ENCODE peak calls at places on chromosomes 5 and 9, in seven cellular contexts. One of them, this sample, is unnamed.

GRCh38 chr9:90842378-90842777 is 40.8 kb downstream of the SYK start:
- DNase-seq in brain microvascular endothelial cell: no peak
- DNase-seq in fibroblast of the aortic adventitia: no peak
- DNase-seq in neural progenitor cell: no peak
- DNase-seq in SK-N-SH: no peak
- DNase-seq in mucosa of descending colon: no peak
- DNase-seq in upper lobe of right lung: no peak
- DNase-seq in this sample: no peak

GRCh38 chr9:77131411-77131810 is 45.9 kb upstream of the VPS13A start:
- DNase-seq in brain microvascular endothelial cell: no peak
- DNase-seq in fibroblast of the aortic adventitia: no peak
- DNase-seq in neural progenitor cell: no peak
- DNase-seq in SK-N-SH: no peak
- DNase-seq in mucosa of descending colon: no peak
- DNase-seq in upper lobe of right lung: no peak
- DNase-seq in this sample: no peak

GRCh38 chr5:24365406-24365805 is 279.4 kb downstream of the CDH10 start:
- DNase-seq in brain microvascular endothelial cell: no peak
- DNase-seq in fibroblast of the aortic adventitia: no peak
- DNase-seq in neural progenitor cell: no peak
- DNase-seq in SK-N-SH: no peak
- DNase-seq in mucosa of descending colon: no peak
- DNase-seq in upper lobe of right lung: no peak
- DNase-seq in this sample: no peak

GRCh38 chr5:75993638-75994037 is 89.5 kb upstream of the SV2C start:
- DNase-seq in brain microvascular endothelial cell: no peak
- DNase-seq in fibroblast of the aortic adventitia: no peak
- DNase-seq in neural progenitor cell: no peak
- DNase-seq in SK-N-SH: no peak
- DNase-seq in mucosa of descending colon: no peak
- DNase-seq in upper lobe of right lung: no peak
- DNase-seq in this sample: no peak

GRCh38 chr5:39100851-39101396 is 26.7 kb upstream of the RICTOR start:
- DNase-seq in brain microvascular endothelial cell: peak; percentile 89
- DNase-seq in fibroblast of the aortic adventitia: peak; percentile 91
- DNase-seq in neural progenitor cell: no peak
- DNase-seq in SK-N-SH: no peak
- DNase-seq in mucosa of descending colon: no peak
- DNase-seq in upper lobe of right lung: no peak
- DNase-seq in this sample: no peak

GRCh38 chr9:88680505-88681160 is 145.7 kb downstream of the NXNL2 start:
- DNase-seq in brain microvascular endothelial cell: no peak
- DNase-seq in fibroblast of the aortic adventitia: peak; percentile 52
- DNase-seq in neural progenitor cell: no peak
- DNase-seq in SK-N-SH: no peak
- DNase-seq in mucosa of descending colon: no peak
- DNase-seq in upper lobe of right lung: no peak
- DNase-seq in this sample: no peak

GRCh38 chr5:139138790-139139189 is 59.4 kb downstream of the SIL1 start:
- DNase-seq in brain microvascular endothelial cell: peak; percentile 32
- DNase-seq in fibroblast of the aortic adventitia: peak; percentile 39
- DNase-seq in neural progenitor cell: peak; percentile 39
- DNase-seq in SK-N-SH: no peak
- DNase-seq in mucosa of descending colon: no peak
- DNase-seq in upper lobe of right lung: peak; percentile 71
- DNase-seq in this sample: peak; percentile 33

GRCh38 chr5:177367981-177368960 is 10.5 kb downstream of the RGS14 start:
- DNase-seq in brain microvascular endothelial cell: no peak
- DNase-seq in fibroblast of the aortic adventitia: no peak
- DNase-seq in neural progenitor cell: no peak
- DNase-seq in SK-N-SH: no peak
- DNase-seq in mucosa of descending colon: no peak
- DNase-seq in upper lobe of right lung: no peak
- DNase-seq in this sample: no peak

GRCh38 chr5:179377421-179378115 is 32.3 kb upstream of the ADAMTS2 start:
- DNase-seq in brain microvascular endothelial cell: no peak
- DNase-seq in fibroblast of the aortic adventitia: no peak
- DNase-seq in neural progenitor cell: no peak
- DNase-seq in SK-N-SH: peak; percentile 12
- DNase-seq in mucosa of descending colon: no peak
- DNase-seq in upper lobe of right lung: no peak
- DNase-seq in this sample: no peak

GRCh38 chr9:137021979-137022619 is 5.9 kb downstream of the ABCA2 start:
- DNase-seq in brain microvascular endothelial cell: peak; percentile 47
- DNase-seq in fibroblast of the aortic adventitia: peak; percentile 34
- DNase-seq in neural progenitor cell: peak; percentile 78
- DNase-seq in SK-N-SH: peak; percentile 90
- DNase-seq in mucosa of descending colon: peak; percentile 98
- DNase-seq in upper lobe of right lung: peak; percentile 81
- DNase-seq in this sample: no peak

GRCh38 chr9:110877376-110877775 is 160.9 kb downstream of the LPAR1 start:
- DNase-seq in brain microvascular endothelial cell: no peak
- DNase-seq in fibroblast of the aortic adventitia: no peak
- DNase-seq in neural progenitor cell: no peak
- DNase-seq in SK-N-SH: no peak
- DNase-seq in mucosa of descending colon: no peak
- DNase-seq in upper lobe of right lung: no peak
- DNase-seq in this sample: no peak

GRCh38 chr5:179345429-179346321 is at the start of gene ADAMTS2:
- DNase-seq in brain microvascular endothelial cell: peak; percentile 40
- DNase-seq in fibroblast of the aortic adventitia: peak; percentile 47
- DNase-seq in neural progenitor cell: peak; percentile 88
- DNase-seq in SK-N-SH: peak; percentile 92
- DNase-seq in mucosa of descending colon: peak; percentile 49
- DNase-seq in upper lobe of right lung: no peak
- DNase-seq in this sample: peak; percentile 73

GRCh38 chr9:13728121-13728520 is 448.6 kb upstream of the MPDZ start:
- DNase-seq in brain microvascular endothelial cell: no peak
- DNase-seq in fibroblast of the aortic adventitia: no peak
- DNase-seq in neural progenitor cell: no peak
- DNase-seq in SK-N-SH: no peak
- DNase-seq in mucosa of descending colon: no peak
- DNase-seq in upper lobe of right lung: no peak
- DNase-seq in this sample: no peak

GRCh38 chr9:108813951-108814601 is 41.7 kb downstream of the ACTL7B start:
- DNase-seq in brain microvascular endothelial cell: peak; percentile 53
- DNase-seq in fibroblast of the aortic adventitia: peak; percentile 40
- DNase-seq in neural progenitor cell: peak; percentile 35
- DNase-seq in SK-N-SH: no peak
- DNase-seq in mucosa of descending colon: no peak
- DNase-seq in upper lobe of right lung: no peak
- DNase-seq in this sample: no peak

GRCh38 chr9:36142510-36143161 is 6.1 kb downstream of the GLIPR2 start:
- DNase-seq in brain microvascular endothelial cell: no peak
- DNase-seq in fibroblast of the aortic adventitia: no peak
- DNase-seq in neural progenitor cell: no peak
- DNase-seq in SK-N-SH: no peak
- DNase-seq in mucosa of descending colon: peak; percentile 71
- DNase-seq in upper lobe of right lung: no peak
- DNase-seq in this sample: no peak

GRCh38 chr5:138503487-138504270 is 38.4 kb downstream of the EGR1 start:
- DNase-seq in brain microvascular endothelial cell: peak; percentile 33
- DNase-seq in fibroblast of the aortic adventitia: peak; percentile 84
- DNase-seq in neural progenitor cell: peak; percentile 78
- DNase-seq in SK-N-SH: peak; percentile 70
- DNase-seq in mucosa of descending colon: no peak
- DNase-seq in upper lobe of right lung: no peak
- DNase-seq in this sample: no peak

GRCh38 chr9:80049096-80049495 is 477.3 kb downstream of the TLE4 start:
- DNase-seq in brain microvascular endothelial cell: no peak
- DNase-seq in fibroblast of the aortic adventitia: no peak
- DNase-seq in neural progenitor cell: peak; percentile 21
- DNase-seq in SK-N-SH: no peak
- DNase-seq in mucosa of descending colon: no peak
- DNase-seq in upper lobe of right lung: no peak
- DNase-seq in this sample: no peak

GRCh38 chr5:151082274-151082902 is 1.6 kb upstream of the TNIP1 start:
- DNase-seq in brain microvascular endothelial cell: no peak
- DNase-seq in fibroblast of the aortic adventitia: no peak
- DNase-seq in neural progenitor cell: peak; percentile 65
- DNase-seq in SK-N-SH: peak; percentile 68
- DNase-seq in mucosa of descending colon: peak; percentile 68
- DNase-seq in upper lobe of right lung: peak; percentile 35
- DNase-seq in this sample: no peak

GRCh38 chr9:134488251-134488900 is 153.2 kb upstream of the COL5A1 start:
- DNase-seq in brain microvascular endothelial cell: peak; percentile 22
- DNase-seq in fibroblast of the aortic adventitia: peak; percentile 43
- DNase-seq in neural progenitor cell: no peak
- DNase-seq in SK-N-SH: no peak
- DNase-seq in mucosa of descending colon: no peak
- DNase-seq in upper lobe of right lung: peak; percentile 65
- DNase-seq in this sample: peak; percentile 61

GRCh38 chr5:134549714-134550113 is 24.2 kb downstream of the JADE2 start:
- DNase-seq in brain microvascular endothelial cell: peak; percentile 46
- DNase-seq in fibroblast of the aortic adventitia: peak; percentile 91
- DNase-seq in neural progenitor cell: no peak
- DNase-seq in SK-N-SH: no peak
- DNase-seq in mucosa of descending colon: no peak
- DNase-seq in upper lobe of right lung: no peak
- DNase-seq in this sample: no peak

GRCh38 chr9:101840694-101841188 is 102.3 kb upstream of the GRIN3A start:
- DNase-seq in brain microvascular endothelial cell: no peak
- DNase-seq in fibroblast of the aortic adventitia: no peak
- DNase-seq in neural progenitor cell: no peak
- DNase-seq in SK-N-SH: no peak
- DNase-seq in mucosa of descending colon: no peak
- DNase-seq in upper lobe of right lung: no peak
- DNase-seq in this sample: no peak

GRCh38 chr5:64149268-64149667 is 16.4 kb upstream of the RNF180 start:
- DNase-seq in brain microvascular endothelial cell: no peak
- DNase-seq in fibroblast of the aortic adventitia: no peak
- DNase-seq in neural progenitor cell: no peak
- DNase-seq in SK-N-SH: no peak
- DNase-seq in mucosa of descending colon: no peak
- DNase-seq in upper lobe of right lung: no peak
- DNase-seq in this sample: no peak

GRCh38 chr9:134593286-134593685 is 48.3 kb upstream of the COL5A1 start:
- DNase-seq in brain microvascular endothelial cell: no peak
- DNase-seq in fibroblast of the aortic adventitia: no peak
- DNase-seq in neural progenitor cell: no peak
- DNase-seq in SK-N-SH: no peak
- DNase-seq in mucosa of descending colon: no peak
- DNase-seq in upper lobe of right lung: no peak
- DNase-seq in this sample: no peak

GRCh38 chr9:3732077-3733038 is 206.6 kb upstream of the RFX3 start:
- DNase-seq in brain microvascular endothelial cell: peak; percentile 95
- DNase-seq in fibroblast of the aortic adventitia: peak; percentile 94
- DNase-seq in neural progenitor cell: peak; percentile 81
- DNase-seq in SK-N-SH: peak; percentile 77
- DNase-seq in mucosa of descending colon: no peak
- DNase-seq in upper lobe of right lung: no peak
- DNase-seq in this sample: no peak
- H3K4me3 ChIP-seq in brain microvascular endothelial cell: peak overlapping the region; percentile 13
- H3K4me3 ChIP-seq in fibroblast of the aortic adventitia: peak overlapping the region; percentile 46
- H3K4me3 ChIP-seq in neural progenitor cell: no peak overlapping the region
- H3K4me3 ChIP-seq in SK-N-SH: no peak overlapping the region
- H3K4me3 ChIP-seq in mucosa of descending colon: no peak overlapping the region
- H3K4me3 ChIP-seq in upper lobe of right lung: peak overlapping the region; percentile 24
- H3K4me3 ChIP-seq in this sample: no peak overlapping the region

GRCh38 chr9:10613413-10613812 is 611 bp upstream of the PTPRD start:
- DNase-seq in brain microvascular endothelial cell: no peak
- DNase-seq in fibroblast of the aortic adventitia: no peak
- DNase-seq in neural progenitor cell: no peak
- DNase-seq in SK-N-SH: peak; percentile 8
- DNase-seq in mucosa of descending colon: no peak
- DNase-seq in upper lobe of right lung: no peak
- DNase-seq in this sample: no peak

GRCh38 chr9:10612649-10613398 is at the start of gene PTPRD:
- DNase-seq in brain microvascular endothelial cell: peak; percentile 18
- DNase-seq in fibroblast of the aortic adventitia: peak; percentile 2
- DNase-seq in neural progenitor cell: peak; percentile 89
- DNase-seq in SK-N-SH: peak; percentile 78
- DNase-seq in mucosa of descending colon: peak; percentile 31
- DNase-seq in upper lobe of right lung: peak; percentile 83
- DNase-seq in this sample: no peak

DNA sequence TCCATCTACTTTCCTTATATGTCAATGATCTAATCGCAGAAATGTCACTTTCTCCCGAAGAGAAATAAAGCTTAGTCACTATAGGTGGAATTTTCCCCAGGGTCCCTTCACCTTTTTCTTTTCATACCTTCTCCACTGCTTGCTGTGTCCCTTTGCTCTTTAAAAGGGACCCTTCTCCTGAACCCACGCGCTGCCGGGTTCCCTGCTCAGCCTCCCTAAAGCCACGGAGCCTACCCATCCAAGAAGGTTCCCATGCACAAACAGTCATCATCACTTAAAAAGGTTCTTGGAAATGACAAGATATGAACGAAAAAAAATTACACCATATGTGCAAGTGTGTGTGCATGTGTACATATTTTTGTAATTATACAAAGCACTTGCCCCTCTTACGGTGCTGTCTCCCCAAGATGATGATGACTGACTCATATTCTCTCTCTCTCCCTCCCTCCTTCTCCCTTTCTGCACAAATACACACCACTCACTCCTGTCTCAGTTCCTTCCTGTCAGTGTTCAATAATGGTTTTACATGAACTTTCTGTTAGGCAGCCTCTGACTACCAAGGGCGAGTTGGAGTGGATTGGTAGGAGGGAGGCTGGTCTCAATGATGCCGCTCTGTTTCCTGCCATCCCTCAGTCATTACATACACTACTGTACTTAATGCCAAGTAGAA is 1.5 kb upstream of the PTPRD start:
- DNase-seq in brain microvascular endothelial cell: no peak
- DNase-seq in fibroblast of the aortic adventitia: no peak
- DNase-seq in neural progenitor cell: no peak
- DNase-seq in SK-N-SH: no peak
- DNase-seq in mucosa of descending colon: no peak
- DNase-seq in upper lobe of right lung: no peak
- DNase-seq in this sample: no peak
- TF ChIP-seq CTCF in brain microvascular endothelial cell: no peak
- TF ChIP-seq CTCF in fibroblast of the aortic adventitia: no peak
- TF ChIP-seq CTCF in neural progenitor cell: no peak
- TF ChIP-seq CTCF in SK-N-SH: no peak
- TF ChIP-seq CTCF in mucosa of descending colon: no peak
- TF ChIP-seq CTCF in upper lobe of right lung: no peak
- TF ChIP-seq CTCF in this sample: no peak

DNA sequence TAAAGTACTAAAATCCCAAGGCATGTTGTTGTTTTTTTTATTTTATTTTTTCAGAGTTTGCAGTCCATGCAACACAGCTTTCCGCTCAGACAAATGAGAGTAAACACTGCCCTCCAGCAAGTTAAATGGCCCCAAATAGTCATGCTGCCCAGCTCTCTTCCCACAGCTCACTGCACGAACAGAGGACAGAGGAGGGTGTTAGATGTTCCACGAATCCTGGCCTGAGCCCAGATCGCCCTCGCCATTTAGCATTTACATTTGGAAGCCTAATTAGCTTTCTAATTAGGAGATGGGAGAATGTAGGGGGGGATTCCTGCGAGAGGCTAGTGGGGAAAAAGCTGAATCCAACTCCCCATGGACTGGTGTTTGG is 1.9 kb downstream of the NIM1K start:
- DNase-seq in brain microvascular endothelial cell: no peak
- DNase-seq in fibroblast of the aortic adventitia: no peak
- DNase-seq in neural progenitor cell: peak; percentile 30
- DNase-seq in SK-N-SH: no peak
- DNase-seq in mucosa of descending colon: no peak
- DNase-seq in upper lobe of right lung: no peak
- DNase-seq in this sample: no peak
- H3K4me3 ChIP-seq in brain microvascular endothelial cell: peak overlapping the region; percentile 23
- H3K4me3 ChIP-seq in fibroblast of the aortic adventitia: peak overlapping the region; percentile 68
- H3K4me3 ChIP-seq in neural progenitor cell: peak overlapping the region; percentile 70
- H3K4me3 ChIP-seq in SK-N-SH: peak overlapping the region; percentile 53
- H3K4me3 ChIP-seq in mucosa of descending colon: no peak overlapping the region
- H3K4me3 ChIP-seq in upper lobe of right lung: peak overlapping the region; percentile 53
- H3K4me3 ChIP-seq in this sample: peak overlapping the region; percentile 76

GRCh38 chr5:1468247-1468612 is 23.0 kb upstream of the SLC6A3 start:
- DNase-seq in brain microvascular endothelial cell: no peak
- DNase-seq in fibroblast of the aortic adventitia: peak; percentile 7
- DNase-seq in neural progenitor cell: peak; percentile 77
- DNase-seq in SK-N-SH: peak; percentile 83
- DNase-seq in mucosa of descending colon: peak; percentile 37
- DNase-seq in upper lobe of right lung: no peak
- DNase-seq in this sample: no peak
- TF ChIP-seq CTCF in brain microvascular endothelial cell: peak; percentile 69
- TF ChIP-seq CTCF in fibroblast of the aortic adventitia: peak; percentile 54
- TF ChIP-seq CTCF in neural progenitor cell: peak; percentile 83
- TF ChIP-seq CTCF in SK-N-SH: peak; percentile 56
- TF ChIP-seq CTCF in mucosa of descending colon: peak; percentile 18
- TF ChIP-seq CTCF in upper lobe of right lung: peak; percentile 44
- TF ChIP-seq CTCF in this sample: peak; percentile 60

This sample was measured in left ventricle myocardium inferior.